ENCODE peak calls at places on chromosomes 16 and 17, in eight cellular contexts. One of them, this sample, is unnamed. For H3K36me3, the result is how much of the 10 kb centered on the place peaks cover.

GRCh38 chr16:10188236-10188635 is 6.0 kb upstream of the GRIN2A start:
- DNase-seq in prostate gland: no peak
- DNase-seq in heart right ventricle: no peak
- DNase-seq in effector memory CD4-positive, alpha-beta T cell: no peak
- DNase-seq in CD8-positive, alpha-beta memory T cell: no peak
- DNase-seq in cardiac muscle cell: no peak
- DNase-seq in body of pancreas: no peak
- DNase-seq in keratinocyte: no peak
- DNase-seq in this sample: no peak

GRCh38 chr17:83103200-83103937 is 24.0 kb downstream of the METRNL start:
- DNase-seq in prostate gland: peak
- DNase-seq in heart right ventricle: no peak
- DNase-seq in effector memory CD4-positive, alpha-beta T cell: no peak
- DNase-seq in CD8-positive, alpha-beta memory T cell: no peak
- DNase-seq in cardiac muscle cell: no peak
- DNase-seq in body of pancreas: peak
- DNase-seq in keratinocyte: no peak
- DNase-seq in this sample: no peak

GRCh38 chr16:29757950-29758466 is 12.2 kb upstream of the C16orf54 start:
- DNase-seq in prostate gland: no peak
- DNase-seq in heart right ventricle: no peak
- DNase-seq in effector memory CD4-positive, alpha-beta T cell: no peak
- DNase-seq in CD8-positive, alpha-beta memory T cell: no peak
- DNase-seq in cardiac muscle cell: no peak
- DNase-seq in body of pancreas: no peak
- DNase-seq in keratinocyte: no peak
- DNase-seq in this sample: no peak

GRCh38 chr16:22705799-22706198 is 108.2 kb upstream of the HS3ST2 start:
- DNase-seq in prostate gland: no peak
- DNase-seq in heart right ventricle: no peak
- DNase-seq in effector memory CD4-positive, alpha-beta T cell: no peak
- DNase-seq in CD8-positive, alpha-beta memory T cell: no peak
- DNase-seq in cardiac muscle cell: no peak
- DNase-seq in body of pancreas: no peak
- DNase-seq in keratinocyte: no peak
- DNase-seq in this sample: no peak

GRCh38 chr17:76805319-76805718 is 62.9 kb upstream of the MGAT5B start:
- DNase-seq in prostate gland: no peak
- DNase-seq in heart right ventricle: no peak
- DNase-seq in effector memory CD4-positive, alpha-beta T cell: no peak
- DNase-seq in CD8-positive, alpha-beta memory T cell: no peak
- DNase-seq in cardiac muscle cell: no peak
- DNase-seq in body of pancreas: no peak
- DNase-seq in keratinocyte: no peak
- DNase-seq in this sample: no peak

GRCh38 chr17:4588862-4589625 is 4.7 kb downstream of the SMTNL2 start:
- DNase-seq in prostate gland: no peak
- DNase-seq in heart right ventricle: no peak
- DNase-seq in effector memory CD4-positive, alpha-beta T cell: no peak
- DNase-seq in CD8-positive, alpha-beta memory T cell: no peak
- DNase-seq in cardiac muscle cell: no peak
- DNase-seq in body of pancreas: no peak
- DNase-seq in keratinocyte: no peak
- DNase-seq in this sample: no peak

GRCh38 chr17:55717432-55717831 is 5.2 kb downstream of the TMEM100 start:
- DNase-seq in prostate gland: no peak
- DNase-seq in heart right ventricle: no peak
- DNase-seq in effector memory CD4-positive, alpha-beta T cell: no peak
- DNase-seq in CD8-positive, alpha-beta memory T cell: no peak
- DNase-seq in cardiac muscle cell: no peak
- DNase-seq in body of pancreas: no peak
- DNase-seq in keratinocyte: no peak
- DNase-seq in this sample: no peak

GRCh38 chr16:29760567-29761279 is 14.9 kb upstream of the C16orf54 start:
- DNase-seq in prostate gland: no peak
- DNase-seq in heart right ventricle: no peak
- DNase-seq in effector memory CD4-positive, alpha-beta T cell: no peak
- DNase-seq in CD8-positive, alpha-beta memory T cell: no peak
- DNase-seq in cardiac muscle cell: no peak
- DNase-seq in body of pancreas: no peak
- DNase-seq in keratinocyte: no peak
- DNase-seq in this sample: no peak

GRCh38 chr17:73865825-73866224 is 221.6 kb upstream of the SDK2 start:
- DNase-seq in prostate gland: no peak
- DNase-seq in heart right ventricle: no peak
- DNase-seq in effector memory CD4-positive, alpha-beta T cell: no peak
- DNase-seq in CD8-positive, alpha-beta memory T cell: no peak
- DNase-seq in cardiac muscle cell: no peak
- DNase-seq in body of pancreas: no peak
- DNase-seq in keratinocyte: no peak
- DNase-seq in this sample: no peak

GRCh38 chr16:84976644-84977400 is 34.5 kb downstream of the ZDHHC7 start:
- DNase-seq in prostate gland: peak
- DNase-seq in heart right ventricle: peak
- DNase-seq in effector memory CD4-positive, alpha-beta T cell: no peak
- DNase-seq in CD8-positive, alpha-beta memory T cell: no peak
- DNase-seq in cardiac muscle cell: no peak
- DNase-seq in body of pancreas: peak
- DNase-seq in keratinocyte: no peak
- DNase-seq in this sample: no peak
- H3K27ac ChIP-seq in prostate gland: peak
- H3K27ac ChIP-seq in heart right ventricle: no peak
- H3K27ac ChIP-seq in effector memory CD4-positive, alpha-beta T cell: no peak
- H3K27ac ChIP-seq in CD8-positive, alpha-beta memory T cell: no peak
- H3K27ac ChIP-seq in cardiac muscle cell: peak
- H3K27ac ChIP-seq in body of pancreas: peak
- H3K27ac ChIP-seq in keratinocyte: no peak
- H3K27ac ChIP-seq in this sample: no peak

GRCh38 chr17:57587201-57587870 is 157.8 kb downstream of the CCDC182 start:
- DNase-seq in prostate gland: no peak
- DNase-seq in heart right ventricle: no peak
- DNase-seq in effector memory CD4-positive, alpha-beta T cell: no peak
- DNase-seq in CD8-positive, alpha-beta memory T cell: no peak
- DNase-seq in cardiac muscle cell: no peak
- DNase-seq in body of pancreas: no peak
- DNase-seq in keratinocyte: no peak
- DNase-seq in this sample: no peak
- H3K36me3 ChIP-seq in prostate gland: under half
- H3K36me3 ChIP-seq in heart right ventricle: under half
- H3K36me3 ChIP-seq in effector memory CD4-positive, alpha-beta T cell: under half
- H3K36me3 ChIP-seq in CD8-positive, alpha-beta memory T cell: under half
- H3K36me3 ChIP-seq in cardiac muscle cell: under half
- H3K36me3 ChIP-seq in body of pancreas: under half
- H3K36me3 ChIP-seq in keratinocyte: under half
- H3K36me3 ChIP-seq in this sample: under half

GRCh38 chr17:78272914-78273258 is 41.5 kb downstream of the TMEM235 start:
- DNase-seq in prostate gland: no peak
- DNase-seq in heart right ventricle: no peak
- DNase-seq in effector memory CD4-positive, alpha-beta T cell: no peak
- DNase-seq in CD8-positive, alpha-beta memory T cell: no peak
- DNase-seq in cardiac muscle cell: no peak
- DNase-seq in body of pancreas: no peak
- DNase-seq in keratinocyte: no peak
- DNase-seq in this sample: no peak
- H3K27ac ChIP-seq in prostate gland: peak
- H3K27ac ChIP-seq in heart right ventricle: no peak
- H3K27ac ChIP-seq in effector memory CD4-positive, alpha-beta T cell: no peak
- H3K27ac ChIP-seq in CD8-positive, alpha-beta memory T cell: peak
- H3K27ac ChIP-seq in cardiac muscle cell: peak
- H3K27ac ChIP-seq in body of pancreas: peak
- H3K27ac ChIP-seq in keratinocyte: peak
- H3K27ac ChIP-seq in this sample: no peak

DNA sequence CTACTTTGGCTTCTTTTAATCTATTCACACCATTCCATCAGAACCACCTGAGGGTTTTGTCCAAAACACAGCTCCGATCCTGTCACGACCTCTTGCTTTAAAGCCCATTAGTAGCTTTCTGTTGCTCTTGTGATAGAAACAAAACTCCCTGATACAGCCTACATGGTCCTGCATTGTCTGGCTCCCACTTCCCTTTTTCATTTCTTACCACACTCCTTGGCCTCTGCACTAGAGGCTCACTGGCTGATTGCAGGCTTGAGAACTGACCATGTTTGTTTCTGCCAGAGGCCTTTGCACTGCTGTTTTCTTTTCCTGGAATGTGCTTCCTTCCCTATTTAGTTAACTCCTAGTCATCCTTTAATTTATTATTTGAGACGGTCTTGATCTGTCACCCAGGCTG is 23.7 kb downstream of the IST1 start:
- DNase-seq in prostate gland: no peak
- DNase-seq in heart right ventricle: no peak
- DNase-seq in effector memory CD4-positive, alpha-beta T cell: no peak
- DNase-seq in CD8-positive, alpha-beta memory T cell: no peak
- DNase-seq in cardiac muscle cell: no peak
- DNase-seq in body of pancreas: no peak
- DNase-seq in keratinocyte: no peak
- DNase-seq in this sample: no peak
- H3K36me3 ChIP-seq in prostate gland: under half
- H3K36me3 ChIP-seq in heart right ventricle: under half
- H3K36me3 ChIP-seq in effector memory CD4-positive, alpha-beta T cell: half or more
- H3K36me3 ChIP-seq in CD8-positive, alpha-beta memory T cell: half or more
- H3K36me3 ChIP-seq in cardiac muscle cell: half or more
- H3K36me3 ChIP-seq in body of pancreas: under half
- H3K36me3 ChIP-seq in keratinocyte: half or more
- H3K36me3 ChIP-seq in this sample: under half

DNA sequence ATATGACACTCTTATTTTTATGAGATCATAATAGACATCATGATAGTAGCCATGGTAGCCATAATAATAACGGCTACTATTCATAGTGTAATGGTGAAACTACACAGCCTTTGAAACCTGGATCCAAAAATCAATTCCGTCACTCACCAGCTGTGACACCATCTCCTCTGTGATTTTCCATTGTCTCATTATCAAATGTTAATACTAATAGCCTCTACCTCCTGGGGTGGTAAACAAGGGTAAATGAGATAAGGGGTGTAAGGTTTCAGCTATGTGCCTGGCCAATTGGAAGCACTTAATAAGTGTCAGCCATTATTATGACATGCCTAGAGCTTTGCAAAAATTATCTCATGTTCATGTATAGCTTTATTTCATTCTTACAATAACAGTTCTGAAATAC is 88.7 kb downstream of the CACNG3 start:
- DNase-seq in prostate gland: no peak
- DNase-seq in heart right ventricle: no peak
- DNase-seq in effector memory CD4-positive, alpha-beta T cell: no peak
- DNase-seq in CD8-positive, alpha-beta memory T cell: no peak
- DNase-seq in cardiac muscle cell: no peak
- DNase-seq in body of pancreas: no peak
- DNase-seq in keratinocyte: no peak
- DNase-seq in this sample: no peak
- H3K27ac ChIP-seq in prostate gland: no peak
- H3K27ac ChIP-seq in heart right ventricle: no peak
- H3K27ac ChIP-seq in effector memory CD4-positive, alpha-beta T cell: no peak
- H3K27ac ChIP-seq in CD8-positive, alpha-beta memory T cell: no peak
- H3K27ac ChIP-seq in cardiac muscle cell: no peak
- H3K27ac ChIP-seq in body of pancreas: peak
- H3K27ac ChIP-seq in keratinocyte: no peak
- H3K27ac ChIP-seq in this sample: no peak

GRCh38 chr16:67950335-67950843 is 6.5 kb upstream of the LCAT start:
- DNase-seq in prostate gland: no peak
- DNase-seq in heart right ventricle: no peak
- DNase-seq in effector memory CD4-positive, alpha-beta T cell: no peak
- DNase-seq in CD8-positive, alpha-beta memory T cell: no peak
- DNase-seq in cardiac muscle cell: no peak
- DNase-seq in body of pancreas: no peak
- DNase-seq in keratinocyte: no peak
- DNase-seq in this sample: no peak

GRCh38 chr16:67951485-67951884 is 7.6 kb upstream of the LCAT start:
- DNase-seq in prostate gland: no peak
- DNase-seq in heart right ventricle: peak
- DNase-seq in effector memory CD4-positive, alpha-beta T cell: no peak
- DNase-seq in CD8-positive, alpha-beta memory T cell: no peak
- DNase-seq in cardiac muscle cell: no peak
- DNase-seq in body of pancreas: peak
- DNase-seq in keratinocyte: no peak
- DNase-seq in this sample: no peak

GRCh38 chr16:67954421-67955196 is 10.7 kb upstream of the LCAT start:
- DNase-seq in prostate gland: no peak
- DNase-seq in heart right ventricle: no peak
- DNase-seq in effector memory CD4-positive, alpha-beta T cell: no peak
- DNase-seq in CD8-positive, alpha-beta memory T cell: no peak
- DNase-seq in cardiac muscle cell: no peak
- DNase-seq in body of pancreas: no peak
- DNase-seq in keratinocyte: no peak
- DNase-seq in this sample: no peak

GRCh38 chr16:67957622-67958021 is 10.8 kb downstream of the SLC12A4 start:
- DNase-seq in prostate gland: no peak
- DNase-seq in heart right ventricle: no peak
- DNase-seq in effector memory CD4-positive, alpha-beta T cell: no peak
- DNase-seq in CD8-positive, alpha-beta memory T cell: no peak
- DNase-seq in cardiac muscle cell: no peak
- DNase-seq in body of pancreas: no peak
- DNase-seq in keratinocyte: no peak
- DNase-seq in this sample: no peak

DNA sequence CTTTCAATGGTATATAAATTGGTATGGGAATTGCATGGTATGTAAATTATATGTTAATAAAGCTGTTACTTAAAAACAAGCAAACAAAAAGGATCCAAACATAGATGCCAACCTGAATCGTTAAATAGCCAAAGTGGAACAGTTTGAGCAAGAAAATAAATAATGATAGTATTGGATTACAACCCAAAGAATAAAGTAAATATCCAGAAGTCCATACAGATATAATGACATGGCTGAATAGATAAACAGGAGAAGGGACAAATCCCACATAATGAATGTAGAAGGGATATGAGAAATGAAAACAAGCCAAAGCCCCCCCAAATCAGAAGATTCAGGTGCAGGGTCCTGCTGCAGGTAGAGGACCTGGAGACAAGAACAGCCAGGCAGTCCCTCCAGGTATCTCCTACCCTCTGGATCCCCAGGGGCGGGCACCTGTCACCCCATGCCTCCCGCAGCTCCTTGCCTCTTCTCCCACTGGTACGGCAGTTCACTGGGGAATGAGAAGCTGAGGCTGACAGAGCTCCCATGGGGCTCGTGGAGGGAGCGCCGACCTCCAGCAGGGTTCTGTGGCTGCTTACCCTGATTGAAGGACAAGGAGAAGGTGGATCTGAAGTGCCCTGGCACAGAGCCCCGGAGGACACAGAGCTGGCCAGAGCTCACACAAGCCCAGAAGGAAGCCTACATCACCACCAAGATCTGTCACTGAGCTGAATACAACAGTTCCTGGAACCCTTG is 9.9 kb upstream of the LCAT start:
- DNase-seq in prostate gland: no peak
- DNase-seq in heart right ventricle: no peak
- DNase-seq in effector memory CD4-positive, alpha-beta T cell: no peak
- DNase-seq in CD8-positive, alpha-beta memory T cell: no peak
- DNase-seq in cardiac muscle cell: no peak
- DNase-seq in body of pancreas: no peak
- DNase-seq in keratinocyte: no peak
- DNase-seq in this sample: no peak
- H3K36me3 ChIP-seq in prostate gland: under half
- H3K36me3 ChIP-seq in heart right ventricle: under half
- H3K36me3 ChIP-seq in effector memory CD4-positive, alpha-beta T cell: under half
- H3K36me3 ChIP-seq in CD8-positive, alpha-beta memory T cell: under half
- H3K36me3 ChIP-seq in cardiac muscle cell: under half
- H3K36me3 ChIP-seq in body of pancreas: under half
- H3K36me3 ChIP-seq in keratinocyte: half or more
- H3K36me3 ChIP-seq in this sample: under half